ENCODE peak calls at places on chromosomes 13 and 19, in six cellular contexts. A is neural progenitor cell, H is transverse colon, B is thoracic aorta, S is H1, Y is colonic mucosa. E is an unnamed sample.

GRCh38 chr19:6006896-6007295 is 29.0 kb upstream of the RANBP3 start:
- DNase-seq in A (no peak), H (no peak), B (no peak), S (no peak), Y (no peak), E (no peak)

GRCh38 chr13:77409412-77409811 is 82.5 kb upstream of the MYCBP2 start:
- DNase-seq in A (peak; percentile 3), H (no peak), B (no peak), S (peak; percentile 21), Y (no peak), E (no peak)

GRCh38 chr19:9858766-9859165 is 23.6 kb downstream of the PIN1 start:
- DNase-seq in A (no peak), H (no peak), B (no peak), S (no peak), Y (no peak), E (no peak)

GRCh38 chr13:73259061-73259908 is 200.5 kb downstream of the KLF5 start:
- DNase-seq in A (peak; percentile 80), H (no peak), B (no peak), S (no peak), Y (no peak), E (no peak)

GRCh38 chr13:100611678-100612492 is 23.3 kb upstream of the GGACT start:
- DNase-seq in A (no peak), H (no peak), B (no peak), S (no peak), Y (no peak), E (no peak)

GRCh38 chr13:36131931-36132297 is 732 bp upstream of the DCLK1 start:
- DNase-seq in A (no peak), H (no peak), B (no peak), S (no peak), Y (peak; percentile 29), E (peak; percentile 79)

GRCh38 chr19:9535934-9536333 is 2.5 kb downstream of the ZNF426 start:
- DNase-seq in A (no peak), H (no peak), B (no peak), S (no peak), Y (no peak), E (no peak)

GRCh38 chr19:14006766-14007562 is 844 bp upstream of the RFX1 start:
- DNase-seq in A (no peak), H (no peak), B (no peak), S (no peak), Y (no peak), E (no peak)

GRCh38 chr13:110275931-110276552 is 30.9 kb downstream of the COL4A1 start:
- DNase-seq in A (no peak), H (no peak), B (no peak), S (no peak), Y (no peak), E (no peak)

GRCh38 chr13:64680739-64681138 is 2549.4 kb downstream of the PCDH9 start:
- DNase-seq in A (no peak), H (no peak), B (no peak), S (no peak), Y (no peak), E (no peak)

GRCh38 chr13:94079876-94080275 is 399.6 kb downstream of the DCT start:
- DNase-seq in A (no peak), H (no peak), B (no peak), S (no peak), Y (no peak), E (no peak)

DNA sequence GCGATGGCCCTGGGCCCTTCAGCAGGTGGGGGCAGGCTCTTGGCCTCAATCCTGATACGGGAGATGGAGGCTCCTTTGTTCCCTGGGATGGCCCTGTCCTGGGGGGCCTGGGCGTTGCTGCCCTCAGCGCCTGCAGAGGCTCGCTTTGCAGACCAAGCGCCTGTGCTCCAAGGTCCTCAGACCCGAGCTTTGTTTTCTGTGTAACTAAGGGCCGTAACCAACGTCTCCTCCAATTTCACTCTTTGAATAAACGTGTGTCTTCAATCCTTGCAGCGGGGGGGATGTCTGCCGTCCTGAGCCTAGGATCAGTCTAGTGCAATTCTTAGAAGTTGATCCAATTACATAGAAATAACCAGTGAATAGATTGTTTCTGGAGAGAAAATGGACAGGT is 5.2 kb downstream of the PTBP1 start:
- DNase-seq in A (peak; percentile 35), H (no peak), B (no peak), S (no peak), Y (no peak), E (no peak)
- H3K4me1 ChIP-seq in A (peaks cover 39% of the 10 kb centered on the region), H (peaks cover 47% of the 10 kb centered on the region), B (peaks cover 50% of the 10 kb centered on the region), S (no peaks in the 10 kb centered on the region), Y (peaks cover 28% of the 10 kb centered on the region), E (peaks cover 53% of the 10 kb centered on the region)

DNA sequence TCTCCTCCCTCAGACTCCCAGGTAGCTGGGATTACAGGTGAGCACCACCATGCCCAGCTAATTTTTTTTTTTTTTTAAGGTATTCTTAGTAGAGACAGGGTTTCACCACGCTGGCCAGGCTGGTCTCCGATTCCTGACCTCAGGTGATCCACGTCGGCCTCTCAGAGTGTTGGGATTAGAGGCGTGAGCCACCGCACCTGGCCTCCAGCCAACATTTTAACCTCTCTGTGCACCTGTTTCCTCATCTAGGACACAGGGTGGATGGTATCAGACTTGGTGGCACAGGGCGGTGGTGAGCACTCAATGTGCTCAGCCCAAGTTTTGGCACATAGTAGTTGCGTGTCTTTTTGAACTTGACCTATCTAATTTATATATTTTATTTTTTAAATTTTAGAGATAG is 12.5 kb downstream of the APBA3 start:
- DNase-seq in A (no peak), H (no peak), B (no peak), S (no peak), Y (no peak), E (no peak)
- H3K4me1 ChIP-seq in A (no peaks in the 10 kb centered on the region), H (no peaks in the 10 kb centered on the region), B (no peaks in the 10 kb centered on the region), S (no peaks in the 10 kb centered on the region), Y (no peaks in the 10 kb centered on the region), E (no peaks in the 10 kb centered on the region)

GRCh38 chr13:112713517-112714253 is 23.8 kb downstream of the ATP11A start:
- DNase-seq in A (no peak), H (no peak), B (no peak), S (no peak), Y (no peak), E (no peak)
- H3K4me1 ChIP-seq in A (peaks cover 47% of the 10 kb centered on the region), H (peaks cover 19% of the 10 kb centered on the region), B (peaks cover 16% of the 10 kb centered on the region), S (peaks cover 13% of the 10 kb centered on the region), Y (no peaks in the 10 kb centered on the region), E (peaks cover 24% of the 10 kb centered on the region)

GRCh38 chr19:34603003-34603402 is 74.0 kb downstream of the SCGB2B2 start:
- DNase-seq in A (no peak), H (no peak), B (no peak), S (no peak), Y (no peak), E (no peak)

GRCh38 chr19:34597596-34597995 is 79.4 kb downstream of the SCGB2B2 start:
- DNase-seq in A (no peak), H (no peak), B (no peak), S (no peak), Y (no peak), E (no peak)

GRCh38 chr19:34600366-34600765 is 76.6 kb downstream of the SCGB2B2 start:
- DNase-seq in A (no peak), H (no peak), B (no peak), S (no peak), Y (no peak), E (no peak)

GRCh38 chr19:34598217-34599155 is 78.5 kb downstream of the SCGB2B2 start:
- DNase-seq in A (no peak), H (no peak), B (no peak), S (no peak), Y (no peak), E (no peak)

DNA sequence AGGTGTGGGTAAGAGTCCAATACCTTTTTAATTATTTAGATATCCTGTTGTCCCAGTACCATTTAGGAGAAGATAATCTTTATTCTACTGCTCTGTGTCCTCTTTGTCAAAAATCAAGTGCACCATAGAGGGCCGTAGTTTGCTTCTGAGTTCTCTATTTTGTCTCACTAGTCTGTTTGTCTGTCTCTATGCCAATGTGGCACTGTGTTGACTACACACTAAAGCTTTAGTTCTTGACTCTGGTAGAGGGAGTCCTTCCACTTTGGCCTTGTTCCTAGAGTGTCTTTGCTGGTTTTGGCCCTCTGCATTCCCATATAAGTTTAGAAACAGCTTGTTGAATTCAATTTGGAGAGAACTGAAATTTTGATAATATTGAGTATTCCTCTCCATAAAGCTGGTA is 75.9 kb downstream of the SCGB2B2 start:
- DNase-seq in A (no peak), H (no peak), B (no peak), S (no peak), Y (no peak), E (no peak)
- H3K4me1 ChIP-seq in A (no peaks in the 10 kb centered on the region), H (no peaks in the 10 kb centered on the region), B (no peaks in the 10 kb centered on the region), S (no peaks in the 10 kb centered on the region), Y (no peaks in the 10 kb centered on the region), E (no peaks in the 10 kb centered on the region)

DNA sequence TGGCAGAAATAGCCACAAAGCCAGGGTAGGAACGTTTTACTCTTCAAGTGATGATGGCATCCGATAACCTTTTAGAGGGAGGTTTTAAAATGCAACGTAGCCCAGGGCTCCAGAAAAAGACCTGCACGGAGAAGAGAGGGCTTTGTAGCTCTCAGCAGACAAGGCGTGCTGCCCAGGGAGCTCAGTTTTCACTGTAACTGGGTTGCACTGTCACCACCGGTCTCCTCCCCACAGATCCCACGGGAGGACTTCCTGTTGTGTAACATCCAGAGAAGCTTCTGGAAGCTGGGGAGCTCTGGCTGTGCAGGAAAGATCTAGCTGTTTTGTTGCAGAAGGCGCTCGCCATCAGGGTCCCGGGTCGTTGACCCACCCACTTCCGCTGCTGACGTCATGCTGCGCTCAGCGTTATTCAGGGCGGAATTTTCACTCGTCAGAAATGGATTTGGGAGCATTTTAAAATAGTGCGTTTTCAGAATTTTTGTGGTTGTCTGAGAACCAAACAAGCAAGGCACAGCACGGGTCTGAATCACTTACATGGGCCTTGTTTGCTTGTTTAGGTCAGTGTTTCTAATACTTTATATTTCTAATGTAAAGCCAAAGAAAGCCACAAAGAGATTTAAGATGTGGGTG is 50.8 kb downstream of the ATP11A start:
- DNase-seq in A (no peak), H (peak; percentile 50), B (no peak), S (no peak), Y (peak; percentile 47), E (peak; percentile 79)
- H3K4me1 ChIP-seq in A (peaks cover 5% of the 10 kb centered on the region), H (no peaks in the 10 kb centered on the region), B (no peaks in the 10 kb centered on the region), S (peaks cover 10% of the 10 kb centered on the region), Y (no peaks in the 10 kb centered on the region), E (no peaks in the 10 kb centered on the region)

GRCh38 chr19:49626243-49626642 is 13.7 kb downstream of the RRAS start:
- DNase-seq in A (no peak), H (no peak), B (no peak), S (no peak), Y (no peak), E (no peak)

GRCh38 chr19:49629659-49630058 is 10.3 kb downstream of the RRAS start:
- DNase-seq in A (no peak), H (no peak), B (no peak), S (no peak), Y (no peak), E (no peak)

GRCh38 chr19:49631279-49631588 is 8.7 kb downstream of the RRAS start:
- DNase-seq in A (no peak), H (no peak), B (no peak), S (no peak), Y (no peak), E (no peak)

GRCh38 chr19:49624967-49625910 is 14.7 kb downstream of the RRAS start:
- DNase-seq in A (no peak), H (no peak), B (no peak), S (no peak), Y (no peak), E (no peak)
- H3K4me1 ChIP-seq in A (no peaks in the 10 kb centered on the region), H (no peaks in the 10 kb centered on the region), B (peaks cover 8% of the 10 kb centered on the region), S (no peaks in the 10 kb centered on the region), Y (no peaks in the 10 kb centered on the region), E (no peaks in the 10 kb centered on the region)

GRCh38 chr19:40165362-40165937 is 25.8 kb upstream of the MAP3K10 start:
- DNase-seq in A (peak; percentile 83), H (peak; percentile 68), B (no peak), S (peak; percentile 61), Y (peak; percentile 62), E (peak; percentile 44)
- H3K4me1 ChIP-seq in A (no peaks in the 10 kb centered on the region), H (no peaks in the 10 kb centered on the region), B (no peaks in the 10 kb centered on the region), S (no peaks in the 10 kb centered on the region), Y (no peaks in the 10 kb centered on the region), E (no peaks in the 10 kb centered on the region)

E was measured in tibial artery.